ENCODE peak calls at places on chromosomes 3 and 15, in five cellular contexts. F is aorta, I is hypothalamus, Y is cardiac fibroblast, M is RCC 7860. O is an unnamed sample.

GRCh38 chr15:40931300-40932142 is 2.4 kb downstream of the DLL4 start:
- DNase-seq in Y (no peak), F (no peak), M (no peak), I (no peak), O (no peak)

GRCh38 chr3:125031544-125031943 is 24.3 kb downstream of the HEG1 start:
- DNase-seq in M (no peak), Y (no peak), F (no peak), I (no peak), O (no peak)

GRCh38 chr3:40451551-40451950 is 5.6 kb upstream of the RPL14 start:
- DNase-seq in M (no peak), Y (no peak), F (no peak), I (no peak), O (no peak)

GRCh38 chr3:173869786-173870185 is 472.2 kb downstream of the NLGN1 start:
- DNase-seq in Y (no peak), I (no peak), F (no peak), M (no peak), O (no peak)

GRCh38 chr3:32371466-32372212 is 20.0 kb upstream of the CMTM7 start:
- DNase-seq in Y (no peak), M (no peak), F (no peak), I (no peak), O (no peak)

GRCh38 chr3:40186508-40186907 is 123.0 kb upstream of the EIF1B start:
- DNase-seq in F (no peak), I (no peak), Y (no peak), M (no peak), O (no peak)

GRCh38 chr3:56205406-56205805 is 262.9 kb downstream of the ERC2 start:
- DNase-seq in I (no peak), F (no peak), M (no peak), Y (no peak), O (no peak)

GRCh38 chr3:134029256-134029733 is 430 bp downstream of the SLCO2A1 start:
- DNase-seq in Y (peak; percentile 15), I (no peak), M (no peak), F (no peak), O (no peak)

GRCh38 chr3:43632986-43633385 is 11.2 kb upstream of the ANO10 start:
- DNase-seq in I (no peak), F (no peak), M (no peak), Y (no peak), O (no peak)

GRCh38 chr15:75357976-75358673 is 10.3 kb downstream of the MAN2C1 start:
- DNase-seq in Y (no peak), M (no peak), I (no peak), F (peak; percentile 37), O (no peak)

GRCh38 chr3:4532535-4533112 is 39.5 kb downstream of the ITPR1 start:
- DNase-seq in I (no peak), Y (no peak), F (no peak), M (no peak), O (peak; percentile 5)

GRCh38 chr15:81073796-81074195 is 60.3 kb upstream of the CFAP161 start:
- DNase-seq in F (no peak), M (no peak), I (no peak), Y (no peak), O (no peak)

GRCh38 chr15:45668386-45668785 is 33.6 kb downstream of the SQOR start:
- DNase-seq in Y (no peak), M (no peak), I (no peak), F (no peak), O (no peak)

GRCh38 chr15:76060098-76060989 is 559 bp downstream of the TMEM266 start:
- DNase-seq in M (no peak), Y (no peak), F (no peak), I (no peak), O (no peak)

O was measured in skeletal muscle cell.